ENCODE peak calls at places on chromosomes 3 and 15, in five cellular contexts. J, C, H, N and A are unnamed samples. For H3K79me2, the result is how much of the 10 kb centered on the place peaks cover.

GRCh38 chr3:14687360-14687759 is 12.4 kb downstream of the C3orf20 start:
- DNase-seq in N (no peak), J (no peak), H (no peak), C (no peak), A (no peak)

GRCh38 chr15:31459011-31459748 is 132.5 kb downstream of the KLF13 start:
- DNase-seq in J (no peak), C (peak), N (no peak), H (no peak), A (no peak)

GRCh38 chr15:43943511-43943910 is 116.7 kb downstream of the WDR76 start:
- DNase-seq in N (no peak), C (no peak), J (no peak), H (no peak), A (peak)

GRCh38 chr3:143361589-143361988 is 242.0 kb downstream of the CHST2 start:
- DNase-seq in N (no peak), H (no peak), C (no peak), J (no peak), A (no peak)

GRCh38 chr3:109831403-109831802 is 494.1 kb upstream of the DPPA4 start:
- DNase-seq in C (no peak), J (no peak), N (no peak), H (no peak), A (no peak)

GRCh38 chr15:90211440-90212168 is 10.5 kb downstream of the SEMA4B start:
- DNase-seq in J (peak), N (no peak), C (peak), H (no peak), A (peak)

GRCh38 chr15:82307714-82308081 is 41.6 kb downstream of the GOLGA6L10 start:
- DNase-seq in N (no peak), J (no peak), C (no peak), H (no peak), A (no peak)

GRCh38 chr15:57224664-57225063 is 151.6 kb upstream of the CGNL1 start:
- DNase-seq in C (peak), N (no peak), J (peak), H (no peak), A (peak)

GRCh38 chr3:168093229-168093628 is 2.5 kb downstream of the GOLIM4 start:
- DNase-seq in J (no peak), C (no peak), N (no peak), H (no peak), A (no peak)

GRCh38 chr15:66803182-66803729 is 101.2 kb downstream of the SMAD6 start:
- DNase-seq in C (peak), J (peak), H (peak), N (no peak), A (peak)

GRCh38 chr3:35640736-35641135 is 1.4 kb downstream of the ARPP21 start:
- DNase-seq in C (no peak), J (no peak), N (no peak), H (no peak), A (no peak)
- H3K9ac ChIP-seq in C (no peak), J (no peak), N (peak), H (no peak), A (no peak)

GRCh38 chr15:98875309-98875708 is 132.3 kb downstream of the PGPEP1L start:
- DNase-seq in J (no peak), C (no peak), N (no peak), H (no peak), A (no peak)

GRCh38 chr15:98874773-98875172 is 132.8 kb downstream of the PGPEP1L start:
- DNase-seq in J (no peak), C (peak), H (no peak), N (no peak), A (no peak)

GRCh38 chr15:98878862-98879261 is 128.7 kb downstream of the PGPEP1L start:
- DNase-seq in H (no peak), J (no peak), N (no peak), C (no peak), A (no peak)

GRCh38 chr15:98876461-98877369 is 130.9 kb downstream of the PGPEP1L start:
- DNase-seq in H (no peak), N (no peak), J (no peak), C (no peak), A (peak)

DNA sequence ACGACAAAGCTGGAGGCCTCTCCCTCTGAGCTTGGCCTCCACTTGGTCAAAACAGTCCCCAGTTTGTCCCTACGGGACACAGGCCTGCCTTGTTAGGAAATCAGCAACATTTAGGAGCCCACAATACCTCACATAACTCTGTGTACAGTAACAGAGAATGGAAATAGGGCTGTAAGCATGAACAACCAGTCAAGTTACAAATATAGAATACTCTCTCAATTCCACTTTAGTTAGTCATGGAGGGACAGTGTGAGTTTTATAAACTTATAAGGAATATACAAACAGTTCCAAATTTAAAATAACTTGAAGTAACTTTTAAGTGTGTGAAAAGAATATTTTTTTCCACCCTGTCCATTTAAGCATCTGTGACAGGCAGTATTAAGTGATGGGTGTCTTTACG is 129.4 kb downstream of the PGPEP1L start:
- DNase-seq in J (no peak), C (no peak), N (no peak), H (no peak), A (peak)
- H3K79me2 ChIP-seq in J (under half), C (half or more), N (half or more), H (under half), A (half or more)

GRCh38 chr3:52678265-52678927 is 7.3 kb downstream of the PBRM1 start:
- DNase-seq in J (no peak), H (no peak), N (no peak), C (no peak), A (no peak)
- H3K9ac ChIP-seq in J (no peak), H (no peak), N (no peak), C (no peak), A (no peak)

GRCh38 chr15:68408526-68408925 is 23.4 kb downstream of the ITGA11 start:
- DNase-seq in C (no peak), N (no peak), J (no peak), H (no peak), A (no peak)

GRCh38 chr15:68408971-68409370 is 23.0 kb downstream of the ITGA11 start:
- DNase-seq in N (no peak), J (no peak), H (no peak), C (no peak), A (no peak)

GRCh38 chr15:68411276-68411675 is 20.7 kb downstream of the ITGA11 start:
- DNase-seq in H (no peak), C (no peak), N (no peak), J (no peak), A (no peak)

GRCh38 chr15:68410466-68411200 is 21.3 kb downstream of the ITGA11 start:
- DNase-seq in H (no peak), N (no peak), C (no peak), J (no peak), A (no peak)

GRCh38 chr15:68409736-68410370 is 22.1 kb downstream of the ITGA11 start:
- DNase-seq in N (no peak), J (no peak), C (no peak), H (no peak), A (no peak)
- H3K79me2 ChIP-seq in N (under half), J (under half), C (under half), H (under half), A (half or more)

GRCh38 chr3:134486577-134487041 is 752 bp downstream of the CEP63 start:
- DNase-seq in N (peak), H (no peak), C (no peak), J (peak), A (peak)

GRCh38 chr3:134483195-134483890 is 2.4 kb downstream of the ANAPC13 start:
- DNase-seq in H (no peak), N (no peak), C (peak), J (peak), A (peak)

GRCh38 chr3:134487406-134487805 is 1.5 kb downstream of the CEP63 start:
- DNase-seq in N (no peak), J (no peak), C (no peak), H (no peak), A (no peak)

GRCh38 chr3:134485075-134485536 is 679 bp downstream of the ANAPC13 start:
- DNase-seq in J (peak), C (no peak), N (no peak), H (peak), A (no peak)

DNA sequence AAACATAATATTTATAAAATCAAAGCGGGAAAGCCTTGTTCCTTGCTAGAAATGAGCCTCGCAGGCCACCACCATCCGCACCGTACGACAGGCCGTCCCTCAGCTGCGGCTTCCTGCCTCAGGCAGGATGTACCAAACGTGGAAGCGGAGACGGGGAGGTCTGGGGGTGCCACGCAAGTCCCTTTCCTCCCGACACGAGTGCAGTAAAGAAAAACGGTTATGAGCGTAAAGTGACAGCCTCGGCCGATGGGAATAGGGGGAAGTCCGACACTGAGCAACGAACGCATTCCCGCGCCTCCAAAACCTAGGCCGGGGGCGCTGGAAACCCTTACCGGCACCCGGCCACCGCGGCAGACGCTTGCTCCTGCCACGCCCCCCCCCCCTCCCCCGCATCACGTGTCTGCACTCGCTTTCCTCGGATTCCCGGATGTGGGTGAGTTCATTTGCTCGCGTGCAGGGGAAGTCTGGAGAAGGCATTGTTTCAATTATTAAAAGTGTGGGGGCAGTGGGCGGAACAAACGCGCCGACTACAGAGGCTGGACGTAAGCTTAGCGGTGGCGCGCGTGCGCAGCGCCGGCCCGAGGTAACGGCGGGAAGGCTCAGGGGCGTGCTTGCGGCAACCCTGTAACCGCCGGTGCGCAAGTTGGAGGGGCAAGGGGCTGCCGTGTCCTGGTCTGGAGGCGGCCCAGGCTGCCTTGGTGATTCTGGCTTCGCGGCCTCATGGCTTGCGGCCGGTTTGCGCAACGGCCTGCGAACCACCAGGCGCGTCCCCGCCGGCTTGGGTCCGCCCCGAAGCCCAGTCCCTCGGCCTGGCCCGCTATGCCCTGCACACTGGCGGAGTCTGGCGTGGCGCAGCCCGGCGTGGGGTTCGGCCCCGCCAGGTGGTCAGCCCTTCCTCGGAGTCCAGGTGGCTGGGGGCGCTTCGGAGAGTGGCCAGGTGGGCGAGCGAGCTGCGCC is at the start of the genes ANAPC13 and CEP63:
- DNase-seq in C (peak), H (peak), J (peak), N (peak), A (peak)
- H3K9ac ChIP-seq in C (peak), H (peak), J (peak), N (peak), A (peak)

GRCh38 chr3:189624130-189624529 is 7.1 kb upstream of the TP63 start:
- DNase-seq in C (no peak), N (no peak), J (peak), H (no peak), A (no peak)

GRCh38 chr3:189625566-189625965 is 5.6 kb upstream of the TP63 start:
- DNase-seq in J (no peak), H (no peak), N (no peak), C (no peak), A (no peak)

GRCh38 chr3:189626286-189626685 is 4.9 kb upstream of the TP63 start:
- DNase-seq in J (no peak), H (no peak), C (no peak), N (no peak), A (no peak)

GRCh38 chr3:189622629-189623028 is 8.6 kb upstream of the TP63 start:
- DNase-seq in H (no peak), J (no peak), C (no peak), N (no peak), A (no peak)

GRCh38 chr3:189625071-189625470 is 6.1 kb upstream of the TP63 start:
- DNase-seq in H (no peak), N (no peak), J (no peak), C (no peak), A (no peak)
- H3K79me2 ChIP-seq in H (under half), N (under half), J (under half), C (under half), A (under half)

GRCh38 chr3:13414040-13414729 is 5.9 kb downstream of the NUP210 start:
- DNase-seq in H (no peak), J (peak), C (no peak), N (peak), A (no peak)
- H3K9ac ChIP-seq in H (no peak), J (peak), C (no peak), N (peak), A (no peak)